ENCODE peak calls at places on chromosome 5, in five cellular contexts. P is SJCRH30, U is mammary epithelial cell, C is left ventricle myocardium inferior, B is cardiac fibroblast. X is an unnamed sample.

GRCh38 chr5:123582570-123583293 is 70.8 kb downstream of the CSNK1G3 start:
- DNase-seq in P (no peak), U (no peak), C (no peak), B (no peak), X (no peak)

GRCh38 chr5:171367424-171368370 is 20.0 kb upstream of the NPM1 start:
- DNase-seq in P (peak; percentile 51), U (peak; percentile 67), C (no peak), B (peak; percentile 50), X (no peak)

GRCh38 chr5:167652690-167653089 is 638.8 kb upstream of the WWC1 start:
- DNase-seq in P (no peak), U (no peak), C (no peak), B (no peak), X (no peak)

GRCh38 chr5:82886911-82887310 is 190.3 kb downstream of the TMEM167A start:
- DNase-seq in P (no peak), U (no peak), C (no peak), B (no peak), X (no peak)

GRCh38 chr5:14263700-14264099 is 120.6 kb downstream of the TRIO start:
- DNase-seq in P (no peak), U (peak; percentile 61), C (no peak), B (no peak), X (no peak)

GRCh38 chr5:75681125-75681830 is 36.0 kb downstream of the POC5 start:
- DNase-seq in P (no peak), U (peak; percentile 40), C (no peak), B (peak; percentile 66), X (no peak)

GRCh38 chr5:2577637-2578036 is 173.8 kb downstream of the IRX2 start:
- DNase-seq in P (no peak), U (no peak), C (no peak), B (no peak), X (no peak)

GRCh38 chr5:65832603-65833228 is 93.7 kb upstream of the ERBIN start:
- DNase-seq in P (no peak), U (peak; percentile 20), C (no peak), B (no peak), X (no peak)

GRCh38 chr5:81128416-81128815 is 104.7 kb upstream of the CKMT2 start:
- DNase-seq in P (no peak), U (no peak), C (no peak), B (no peak), X (no peak)

GRCh38 chr5:103340717-103341397 is 82.3 kb downstream of the MACIR start:
- DNase-seq in P (no peak), U (no peak), C (no peak), B (peak; percentile 14), X (no peak)
- H3K4me3 ChIP-seq in P (no peak overlapping the region), U (no peak overlapping the region), C (no peak overlapping the region), B (no peak overlapping the region), X (no peak overlapping the region)

DNA sequence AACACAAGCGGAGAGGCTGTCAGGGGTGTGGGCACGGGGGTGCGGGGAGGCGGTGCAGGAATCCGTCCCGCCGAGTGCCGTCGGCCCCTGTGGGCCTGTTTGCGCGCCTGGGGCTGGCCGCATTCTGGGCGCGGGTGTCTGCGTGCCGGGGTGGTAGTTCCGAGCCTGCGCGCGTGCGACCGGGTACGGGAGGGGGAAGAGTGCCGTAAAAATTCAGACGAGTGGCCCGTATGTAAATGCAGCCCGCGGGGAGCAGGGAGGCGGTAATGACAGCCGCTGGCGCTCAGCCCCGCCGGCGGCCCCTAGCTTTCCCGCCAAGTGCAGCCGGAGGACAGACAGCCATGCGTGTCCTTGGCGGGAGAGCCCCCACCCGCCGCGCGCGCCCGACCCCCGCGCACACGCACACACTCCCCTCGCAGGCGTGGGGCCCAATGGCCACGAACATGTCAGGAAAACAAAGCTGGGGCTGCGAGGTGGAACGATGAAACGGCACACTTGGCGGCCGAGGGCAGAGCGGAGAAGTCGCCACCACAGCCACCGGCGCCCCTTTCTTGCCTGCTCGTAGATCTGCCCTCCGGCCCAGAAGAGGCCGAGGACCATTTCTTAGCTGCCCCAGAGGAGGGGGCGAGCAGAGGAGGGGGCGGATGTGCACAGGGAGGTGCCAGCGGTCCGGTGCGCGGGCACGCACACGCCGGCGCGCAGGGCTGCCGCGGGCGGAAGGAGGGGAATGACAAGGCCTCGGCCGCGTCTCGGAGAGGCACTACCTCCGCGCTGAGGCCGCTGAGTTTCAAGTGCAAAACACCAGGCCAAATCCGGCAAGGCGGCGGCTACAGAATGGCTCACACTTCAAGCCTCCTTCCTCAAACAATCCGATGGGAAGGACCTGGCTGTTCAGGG is 208.5 kb downstream of the MEF2C start:
- DNase-seq in P (peak; percentile 90), U (no peak), C (no peak), B (no peak), X (peak; percentile 78)
- H3K4me3 ChIP-seq in P (peak overlapping the region; percentile 72), U (peak overlapping the region; percentile 25), C (peak overlapping the region; percentile 66), B (peak overlapping the region; percentile 19), X (no peak overlapping the region)

GRCh38 chr5:130166839-130167490 is 262.7 kb downstream of the CHSY3 start:
- DNase-seq in P (no peak), U (no peak), C (no peak), B (no peak), X (no peak)
- H3K4me3 ChIP-seq in P (no peak overlapping the region), U (no peak overlapping the region), C (no peak overlapping the region), B (no peak overlapping the region), X (no peak overlapping the region)

GRCh38 chr5:176647870-176648466 is 684 bp downstream of the TSPAN17 start:
- DNase-seq in P (peak; percentile 68), U (peak; percentile 27), C (peak; percentile 52), B (peak; percentile 34), X (no peak)
- H3K4me3 ChIP-seq in P (peak overlapping the region; percentile 69), U (peak overlapping the region; percentile 72), C (peak overlapping the region; percentile 88), B (peak overlapping the region; percentile 82), X (peak overlapping the region; percentile 40)